ENCODE peak calls at places on chromosomes 4 and X, in five cellular contexts. U is activated CD8-positive, alpha-beta T cell treated with anti-CD3 and anti-CD28 coated beads for 36 hours; D is mesothelial cell of epicardium; P is CD8-positive, alpha-beta T cell; Q is AG04450. S is an unnamed sample.
A peak's percentile ranks its signal among the peaks of the same experiment; 100 is the strongest.

GRCh38 chrX:39165773-39166172 is 364.5 kb downstream of the MID1IP1 start:
- DNase-seq in U (no peak), D (no peak), P (no peak), Q (no peak), S (no peak)

GRCh38 chr4:143668930-143669553 is 31.4 kb downstream of the FREM3 start:
- DNase-seq in U (no peak), D (no peak), P (no peak), Q (no peak), S (no peak)

GRCh38 chr4:3508542-3508941 is 23.7 kb downstream of the LRPAP1 start:
- DNase-seq in U (no peak), D (no peak), P (no peak), Q (no peak), S (no peak)

GRCh38 chr4:159487284-159487747 is 384.4 kb downstream of the RAPGEF2 start:
- DNase-seq in U (peak; percentile 39), D (peak; percentile 67), P (no peak), Q (peak; percentile 44), S (no peak)

GRCh38 chr4:121567748-121568147 is 129.0 kb downstream of the ANXA5 start:
- DNase-seq in U (no peak), D (no peak), P (no peak), Q (no peak), S (no peak)

GRCh38 chr4:23920716-23921446 is 31.0 kb upstream of the PPARGC1A start:
- DNase-seq in U (no peak), D (no peak), P (no peak), Q (no peak), S (no peak)

GRCh38 chrX:106612403-106612789 is 618 bp downstream of the RADX start:
- DNase-seq in U (no peak), D (no peak), P (no peak), Q (no peak), S (no peak)

GRCh38 chr4:4555916-4556315 is 14.1 kb upstream of the STX18 start:
- DNase-seq in U (no peak), D (no peak), P (no peak), Q (peak; percentile 55), S (no peak)

GRCh38 chr4:86092684-86093083 is 267.2 kb downstream of the MAPK10 start:
- DNase-seq in U (no peak), D (no peak), P (no peak), Q (peak; percentile 26), S (no peak)

GRCh38 chrX:40132751-40133150 is 35.0 kb upstream of the BCOR start:
- DNase-seq in U (no peak), D (no peak), P (no peak), Q (no peak), S (no peak)

GRCh38 chr4:146229406-146229805 is 15.1 kb downstream of the REELD1 start:
- DNase-seq in U (no peak), D (no peak), P (no peak), Q (no peak), S (no peak)

GRCh38 chrX:82912401-82912800 is 595.7 kb upstream of the POU3F4 start:
- DNase-seq in U (no peak), D (no peak), P (no peak), Q (no peak), S (no peak)

GRCh38 chr4:31923634-31924033 is 1203.5 kb downstream of the PCDH7 start:
- DNase-seq in U (no peak), D (no peak), P (no peak), Q (no peak), S (no peak)

GRCh38 chrX:110316351-110317078 is 1.4 kb downstream of the AMMECR1 start:
- DNase-seq in U (peak; percentile 5), D (no peak), P (no peak), Q (no peak), S (no peak)

GRCh38 chr4:155608231-155608885 is 58.3 kb upstream of the GUCY1A1 start:
- DNase-seq in U (no peak), D (no peak), P (no peak), Q (no peak), S (no peak)

GRCh38 chrX:107825698-107826285 is at the start of gene MID2:
- DNase-seq in U (peak; percentile 73), D (peak; percentile 53), P (peak; percentile 66), Q (no peak), S (no peak)

GRCh38 chrX:43813898-43814297 is 68.4 kb downstream of the MAOB start:
- DNase-seq in U (peak; percentile 38), D (no peak), P (no peak), Q (no peak), S (no peak)

GRCh38 chr4:20253799-20254409 is 2.2 kb downstream of the SLIT2 start:
- DNase-seq in U (no peak), D (peak; percentile 49), P (no peak), Q (no peak), S (peak; percentile 71)

GRCh38 chr4:175947117-175947722 is 118.4 kb upstream of the WDR17 start:
- DNase-seq in U (no peak), D (no peak), P (no peak), Q (peak; percentile 1), S (no peak)

GRCh38 chr4:101346562-101347266 is 612 bp downstream of the PPP3CA start:
- DNase-seq in U (peak; percentile 62), D (peak; percentile 76), P (peak; percentile 78), Q (no peak), S (no peak)

DNA sequence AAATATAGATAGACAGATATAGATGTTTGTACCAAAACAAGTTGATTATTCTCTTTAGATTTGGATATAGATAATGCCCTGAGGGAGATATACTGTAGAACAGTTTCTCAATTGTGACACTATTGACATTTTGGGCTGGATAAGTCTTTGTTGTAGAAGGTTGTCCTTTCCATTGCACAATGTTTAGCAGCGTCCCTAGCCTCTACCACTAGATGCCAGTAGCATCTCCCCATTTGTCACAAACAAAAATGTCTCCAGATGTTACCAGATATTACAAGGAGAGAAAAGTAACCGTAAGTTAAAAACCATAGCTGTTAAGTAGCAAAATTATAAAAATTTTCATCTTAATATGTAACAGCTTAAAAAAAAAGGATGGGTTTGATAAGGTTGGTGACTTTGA is 2595.3 kb downstream of the ARAP2 start:
- DNase-seq in U (no peak), D (no peak), P (no peak), Q (no peak), S (no peak)
- TF ChIP-seq CTCF in U (no peak), D (no peak), P (no peak), Q (peak; percentile 68), S (peak; percentile 59)

GRCh38 chr4:129144755-129145206 is 48.8 kb downstream of the C4orf33 start:
- DNase-seq in U (no peak), D (no peak), P (no peak), Q (no peak), S (no peak)
- TF ChIP-seq CTCF in U (no peak), D (no peak), P (no peak), Q (no peak), S (no peak)

GRCh38 chr4:123350726-123351125 is 45.9 kb upstream of the SPRY1 start:
- DNase-seq in U (no peak), D (no peak), P (no peak), Q (no peak), S (no peak)

GRCh38 chr4:123351713-123352112 is 44.9 kb upstream of the SPRY1 start:
- DNase-seq in U (no peak), D (no peak), P (no peak), Q (no peak), S (no peak)

GRCh38 chr4:123352240-123352945 is 44.2 kb upstream of the SPRY1 start:
- DNase-seq in U (no peak), D (no peak), P (no peak), Q (no peak), S (no peak)

GRCh38 chr4:123349401-123350190 is 47.0 kb upstream of the SPRY1 start:
- DNase-seq in U (no peak), D (no peak), P (no peak), Q (no peak), S (no peak)

GRCh38 chr4:123350191-123350544 is 46.4 kb upstream of the SPRY1 start:
- DNase-seq in U (peak; percentile 8), D (no peak), P (no peak), Q (no peak), S (no peak)
- TF ChIP-seq CTCF in U (peak; percentile 12), D (no peak), P (no peak), Q (peak; percentile 4), S (no peak)

DNA sequence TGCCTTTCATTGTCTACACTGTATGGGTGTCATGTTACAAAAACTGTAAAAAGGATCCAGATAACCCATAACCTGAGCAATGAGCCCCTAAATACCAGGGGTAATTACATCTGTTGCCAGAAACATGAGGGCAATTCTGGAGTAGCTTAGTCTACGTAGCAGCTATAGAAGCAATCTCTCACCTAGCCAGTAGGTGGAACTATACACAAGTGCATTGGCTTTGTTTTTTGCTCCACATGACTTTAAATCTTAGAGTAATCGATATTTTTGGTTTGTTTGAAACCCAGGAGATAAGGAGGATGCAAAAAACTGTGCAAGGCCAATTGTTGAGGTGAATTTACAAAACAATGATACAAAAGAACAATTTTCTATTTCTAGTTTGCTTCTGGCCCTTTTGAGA is 57.5 kb downstream of the GPR82 start:
- DNase-seq in U (peak; percentile 17), D (no peak), P (no peak), Q (no peak), S (no peak)
- TF ChIP-seq CTCF in U (peak; percentile 64), D (peak; percentile 59), P (peak; percentile 68), Q (peak; percentile 73), S (peak; percentile 81)

DNA sequence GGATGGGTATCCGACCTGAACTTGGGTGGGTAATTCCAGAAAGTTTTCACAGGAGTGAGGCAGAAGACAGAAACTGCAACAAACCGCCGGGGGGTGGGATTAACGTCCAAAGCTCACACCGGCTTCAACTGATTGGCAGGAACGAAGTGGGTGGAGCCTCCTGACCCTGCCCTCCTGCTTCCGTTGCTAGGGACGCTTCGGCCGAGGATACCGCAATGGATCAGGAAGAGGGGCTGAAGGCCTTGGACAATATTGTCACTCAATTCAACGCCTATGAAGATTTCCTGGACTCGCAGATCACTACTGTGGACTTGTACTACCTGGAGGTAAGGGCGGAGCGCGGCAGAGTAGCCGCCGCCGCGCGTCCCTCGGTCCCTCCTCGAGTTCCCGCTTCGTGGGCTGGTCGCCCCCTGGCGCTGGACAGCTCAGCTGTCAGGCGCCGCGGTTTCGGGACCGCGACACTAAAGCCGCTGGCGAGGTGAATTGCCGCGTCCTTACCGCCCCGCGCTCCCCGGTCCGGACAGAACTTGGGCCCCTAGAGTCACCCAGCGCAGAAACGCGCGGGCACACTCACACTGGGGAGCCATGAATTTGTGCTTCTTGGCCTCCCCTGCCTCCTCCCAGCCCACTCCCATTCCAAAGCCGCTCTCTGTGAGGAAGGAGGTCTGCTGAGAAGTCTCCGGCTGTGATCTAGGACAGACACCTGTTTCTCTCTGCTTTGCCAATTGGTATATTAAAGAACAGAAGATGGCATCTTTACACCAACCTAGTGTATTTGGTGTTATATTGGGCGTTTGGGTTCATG is at the start of gene CFAP299:
- DNase-seq in U (peak; percentile 80), D (peak; percentile 75), P (peak; percentile 60), Q (peak; percentile 75), S (peak; percentile 85)
- TF ChIP-seq CTCF in U (no peak), D (peak; percentile 40), P (no peak), Q (peak; percentile 66), S (peak; percentile 76)

DNA sequence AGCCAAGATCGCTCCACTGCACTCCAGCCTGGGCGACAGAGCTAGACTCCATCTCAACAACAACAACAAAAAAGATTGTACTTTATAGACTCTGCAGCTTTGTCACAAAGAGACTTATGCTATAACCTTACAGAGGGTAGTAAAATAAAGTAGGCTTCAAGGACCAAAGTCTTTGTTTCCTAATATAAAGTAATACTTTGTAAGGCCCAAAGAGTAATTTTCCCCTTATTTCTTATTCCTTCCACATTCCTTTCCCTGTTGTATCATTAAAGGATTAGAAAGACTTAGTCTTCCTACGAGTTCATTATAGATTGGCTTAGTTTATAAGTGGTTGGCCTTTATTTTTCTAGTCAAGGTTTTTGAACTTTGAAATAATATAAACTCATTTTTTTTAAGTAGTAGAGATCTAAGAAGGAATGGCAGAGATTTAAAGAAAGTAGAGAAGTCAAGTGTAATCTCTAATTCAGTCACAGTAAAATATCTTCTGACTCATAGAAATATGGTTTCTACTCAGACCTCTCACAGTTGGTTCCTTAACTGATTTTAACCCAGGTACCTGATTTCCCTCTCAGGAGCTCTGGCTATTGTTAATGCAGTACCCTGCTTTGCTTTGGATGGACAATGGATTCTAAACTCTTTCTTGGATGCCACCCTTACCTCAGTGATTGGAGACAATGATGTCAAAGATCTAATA is 26.2 kb downstream of the YY2 start:
- DNase-seq in U (no peak), D (no peak), P (no peak), Q (no peak), S (no peak)
- TF ChIP-seq CTCF in U (no peak), D (no peak), P (no peak), Q (no peak), S (no peak)

S was measured in type B pancreatic cell.